ENCODE peak calls at places on chromosomes 2 and 18, in five cellular contexts. One of them, this sample, is unnamed.

GRCh38 chr2:58574873-58575272 is 333.7 kb upstream of the FANCL start:
- DNase-seq in HepG2: no peak
- DNase-seq in K562: no peak
- DNase-seq in GM12891: no peak
- DNase-seq in H1: no peak
- DNase-seq in this sample: no peak

GRCh38 chr2:80380767-80381166 is 76.2 kb upstream of the LRRTM1 start:
- DNase-seq in HepG2: no peak
- DNase-seq in K562: no peak
- DNase-seq in GM12891: no peak
- DNase-seq in H1: no peak
- DNase-seq in this sample: no peak

GRCh38 chr2:198374375-198375072 is 570.1 kb downstream of the PLCL1 start:
- DNase-seq in HepG2: peak
- DNase-seq in K562: peak
- DNase-seq in GM12891: no peak
- DNase-seq in H1: peak
- DNase-seq in this sample: no peak

GRCh38 chr2:17303496-17303895 is 214.7 kb downstream of the RAD51AP2 start:
- DNase-seq in HepG2: no peak
- DNase-seq in K562: no peak
- DNase-seq in GM12891: no peak
- DNase-seq in H1: no peak
- DNase-seq in this sample: no peak

GRCh38 chr2:20633794-20634259 is 17.1 kb downstream of the HS1BP3 start:
- DNase-seq in HepG2: no peak
- DNase-seq in K562: no peak
- DNase-seq in GM12891: no peak
- DNase-seq in H1: no peak
- DNase-seq in this sample: peak

GRCh38 chr2:97726311-97727064 is 13.1 kb downstream of the ZAP70 start:
- DNase-seq in HepG2: no peak
- DNase-seq in K562: no peak
- DNase-seq in GM12891: no peak
- DNase-seq in H1: no peak
- DNase-seq in this sample: no peak

GRCh38 chr2:33167655-33168245 is 221.0 kb downstream of the LTBP1 start:
- DNase-seq in HepG2: no peak
- DNase-seq in K562: no peak
- DNase-seq in GM12891: no peak
- DNase-seq in H1: no peak
- DNase-seq in this sample: no peak

GRCh38 chr2:25076749-25077148 is 34.9 kb downstream of the EFR3B start:
- DNase-seq in HepG2: no peak
- DNase-seq in K562: no peak
- DNase-seq in GM12891: peak
- DNase-seq in H1: no peak
- DNase-seq in this sample: no peak

GRCh38 chr2:191167766-191168165 is 17.0 kb upstream of the STAT4 start:
- DNase-seq in HepG2: no peak
- DNase-seq in K562: no peak
- DNase-seq in GM12891: no peak
- DNase-seq in H1: no peak
- DNase-seq in this sample: no peak

GRCh38 chr2:155033652-155034051 is 335.2 kb downstream of the KCNJ3 start:
- DNase-seq in HepG2: no peak
- DNase-seq in K562: no peak
- DNase-seq in GM12891: no peak
- DNase-seq in H1: no peak
- DNase-seq in this sample: no peak

GRCh38 chr2:10000541-10000940 is 42.8 kb upstream of the KLF11 start:
- DNase-seq in HepG2: no peak
- DNase-seq in K562: no peak
- DNase-seq in GM12891: no peak
- DNase-seq in H1: no peak
- DNase-seq in this sample: no peak

GRCh38 chr2:118689456-118689855 is 158.0 kb downstream of the EN1 start:
- DNase-seq in HepG2: no peak
- DNase-seq in K562: peak
- DNase-seq in GM12891: no peak
- DNase-seq in H1: no peak
- DNase-seq in this sample: no peak

GRCh38 chr18:48412339-48412929 is 3.3 kb upstream of the ZBTB7C start:
- DNase-seq in HepG2: peak
- DNase-seq in K562: peak
- DNase-seq in GM12891: no peak
- DNase-seq in H1: no peak
- DNase-seq in this sample: no peak

GRCh38 chr2:37387143-37387835 is 42.9 kb downstream of the QPCT start:
- DNase-seq in HepG2: no peak
- DNase-seq in K562: no peak
- DNase-seq in GM12891: no peak
- DNase-seq in H1: peak
- DNase-seq in this sample: no peak

GRCh38 chr2:12074884-12075217 is 328.4 kb downstream of the LPIN1 start:
- DNase-seq in HepG2: no peak
- DNase-seq in K562: no peak
- DNase-seq in GM12891: no peak
- DNase-seq in H1: no peak
- DNase-seq in this sample: no peak

GRCh38 chr2:18750662-18751554 is 161.5 kb upstream of the NT5C1B start:
- DNase-seq in HepG2: no peak
- DNase-seq in K562: no peak
- DNase-seq in GM12891: no peak
- DNase-seq in H1: no peak
- DNase-seq in this sample: no peak

GRCh38 chr18:48659188-48660009 is 120.6 kb downstream of the CTIF start:
- DNase-seq in HepG2: no peak
- DNase-seq in K562: no peak
- DNase-seq in GM12891: no peak
- DNase-seq in H1: no peak
- DNase-seq in this sample: no peak

GRCh38 chr2:105645031-105645940 is 99.4 kb upstream of the NCK2 start:
- DNase-seq in HepG2: no peak
- DNase-seq in K562: no peak
- DNase-seq in GM12891: no peak
- DNase-seq in H1: no peak
- DNase-seq in this sample: no peak

GRCh38 chr18:40325988-40326387 is 1629.0 kb upstream of the PIK3C3 start:
- DNase-seq in HepG2: no peak
- DNase-seq in K562: no peak
- DNase-seq in GM12891: no peak
- DNase-seq in H1: no peak
- DNase-seq in this sample: no peak

GRCh38 chr2:232444409-232445148 is 11.4 kb upstream of the ALPI start:
- DNase-seq in HepG2: peak
- DNase-seq in K562: peak
- DNase-seq in GM12891: peak
- DNase-seq in H1: peak
- DNase-seq in this sample: peak

GRCh38 chr2:115364078-115364477 is 921.6 kb downstream of the DPP10 start:
- DNase-seq in HepG2: no peak
- DNase-seq in K562: no peak
- DNase-seq in GM12891: no peak
- DNase-seq in H1: no peak
- DNase-seq in this sample: no peak

DNA sequence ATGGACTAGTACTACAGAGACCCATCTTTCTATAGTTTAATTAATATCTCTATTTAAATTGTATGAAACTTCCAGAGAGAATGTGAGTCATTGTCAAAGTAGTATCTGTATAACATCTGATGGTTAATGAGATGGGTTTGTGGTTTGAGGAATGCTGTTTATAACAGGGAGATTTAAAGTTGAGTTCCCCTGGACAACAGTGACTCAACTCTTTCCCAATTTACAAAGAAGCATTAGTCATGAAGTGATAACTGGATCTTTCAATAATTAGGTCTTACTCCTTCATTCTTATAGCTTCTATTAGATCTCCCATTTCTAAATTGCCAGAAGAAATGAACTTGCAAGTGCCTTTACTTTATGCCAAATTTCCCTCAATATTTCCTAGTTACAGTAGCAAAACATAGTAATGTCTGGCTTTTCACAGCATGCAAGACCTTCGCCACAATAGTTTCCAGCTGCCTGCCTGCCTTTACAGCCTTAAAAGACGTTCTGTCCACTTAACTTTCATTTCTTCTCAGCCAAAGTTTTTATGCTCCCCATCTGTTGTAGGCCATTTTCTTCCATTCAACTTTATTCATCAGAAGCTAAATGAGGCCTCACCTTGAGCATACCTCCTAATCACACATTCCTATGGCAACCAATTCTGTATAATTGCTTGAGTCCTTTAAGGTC is 47.7 kb upstream of the WDR75 start:
- DNase-seq in HepG2: no peak
- DNase-seq in K562: no peak
- DNase-seq in GM12891: no peak
- DNase-seq in H1: no peak
- DNase-seq in this sample: no peak
- TF ChIP-seq POLR2AphosphoS5 in HepG2: no peak
- TF ChIP-seq POLR2AphosphoS5 in K562: no peak
- TF ChIP-seq POLR2AphosphoS5 in GM12891: no peak
- TF ChIP-seq POLR2AphosphoS5 in H1: no peak
- TF ChIP-seq POLR2AphosphoS5 in this sample: no peak

DNA sequence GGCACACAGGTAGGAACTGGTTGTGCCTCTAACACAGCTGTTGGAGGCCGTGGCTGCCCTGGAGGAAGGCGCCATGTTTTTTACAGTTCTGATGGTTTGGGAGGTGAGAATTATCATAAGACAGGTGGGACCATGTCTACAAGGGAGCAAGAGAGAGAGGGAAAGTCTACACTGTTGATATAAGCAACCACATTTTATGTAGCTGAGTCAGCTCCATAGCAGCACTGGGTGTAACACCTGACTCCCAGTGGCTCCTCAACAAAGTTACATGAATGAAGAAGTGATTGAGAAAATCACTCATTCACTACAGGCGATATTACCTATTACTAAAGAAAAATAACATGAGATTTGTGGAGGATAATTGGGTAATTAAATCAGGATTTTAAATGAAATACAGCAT is 41.3 kb upstream of the ACAA2 start:
- DNase-seq in HepG2: no peak
- DNase-seq in K562: no peak
- DNase-seq in GM12891: no peak
- DNase-seq in H1: no peak
- DNase-seq in this sample: no peak
- TF ChIP-seq TAF1 in HepG2: no peak
- TF ChIP-seq TAF1 in K562: no peak
- TF ChIP-seq TAF1 in GM12891: no peak
- TF ChIP-seq TAF1 in H1: no peak
- TF ChIP-seq TAF1 in this sample: no peak

GRCh38 chr2:88832256-88832991 is 141.0 kb downstream of the RPIA start:
- DNase-seq in HepG2: no peak
- DNase-seq in K562: no peak
- DNase-seq in GM12891: no peak
- DNase-seq in H1: no peak
- DNase-seq in this sample: no peak
- TF ChIP-seq POLR2AphosphoS5 in HepG2: no peak
- TF ChIP-seq POLR2AphosphoS5 in K562: no peak
- TF ChIP-seq POLR2AphosphoS5 in GM12891: peak
- TF ChIP-seq POLR2AphosphoS5 in H1: no peak
- TF ChIP-seq POLR2AphosphoS5 in this sample: peak

GRCh38 chr18:5974696-5975095 is 79.4 kb upstream of the TMEM200C start:
- DNase-seq in HepG2: no peak
- DNase-seq in K562: no peak
- DNase-seq in GM12891: no peak
- DNase-seq in H1: no peak
- DNase-seq in this sample: no peak

GRCh38 chr18:5972298-5972697 is 77.0 kb upstream of the TMEM200C start:
- DNase-seq in HepG2: no peak
- DNase-seq in K562: no peak
- DNase-seq in GM12891: no peak
- DNase-seq in H1: no peak
- DNase-seq in this sample: no peak

GRCh38 chr18:5977022-5977421 is 81.7 kb upstream of the TMEM200C start:
- DNase-seq in HepG2: no peak
- DNase-seq in K562: no peak
- DNase-seq in GM12891: no peak
- DNase-seq in H1: no peak
- DNase-seq in this sample: no peak

GRCh38 chr18:5973079-5973478 is 77.8 kb upstream of the TMEM200C start:
- DNase-seq in HepG2: no peak
- DNase-seq in K562: no peak
- DNase-seq in GM12891: no peak
- DNase-seq in H1: no peak
- DNase-seq in this sample: no peak

DNA sequence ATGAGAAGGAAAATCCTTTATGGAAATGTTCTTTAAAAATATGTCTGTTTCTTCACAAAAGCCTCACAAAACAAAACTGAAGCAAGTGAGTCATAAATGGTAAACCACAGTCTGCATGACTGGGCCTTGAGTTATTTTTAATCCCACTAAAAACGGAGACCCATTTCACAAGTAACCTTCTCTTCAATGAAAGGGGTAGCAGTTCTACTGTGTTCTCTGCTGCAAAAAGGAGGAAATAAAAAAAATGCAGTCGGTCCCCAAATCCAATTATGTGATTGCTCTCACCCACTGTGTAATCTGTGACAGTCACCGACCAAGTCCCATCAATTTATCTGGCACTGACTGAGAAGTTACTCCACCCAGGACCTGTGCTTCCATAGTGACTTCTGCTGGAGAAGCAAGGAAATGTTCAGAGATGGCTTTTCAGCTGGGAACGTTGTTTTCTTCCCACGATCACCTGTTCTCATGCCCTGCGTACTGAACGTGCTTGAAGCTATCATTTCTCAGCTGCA is 79.8 kb upstream of the TMEM200C start:
- DNase-seq in HepG2: no peak
- DNase-seq in K562: no peak
- DNase-seq in GM12891: peak
- DNase-seq in H1: no peak
- DNase-seq in this sample: no peak
- TF ChIP-seq TAF1 in HepG2: no peak
- TF ChIP-seq TAF1 in K562: no peak
- TF ChIP-seq TAF1 in GM12891: no peak
- TF ChIP-seq TAF1 in H1: no peak
- TF ChIP-seq TAF1 in this sample: no peak

GRCh38 chr2:181371782-181372292 is 85.3 kb upstream of the ITGA4 start:
- DNase-seq in HepG2: no peak
- DNase-seq in K562: no peak
- DNase-seq in GM12891: no peak
- DNase-seq in H1: no peak
- DNase-seq in this sample: no peak
- TF ChIP-seq POLR2AphosphoS5 in HepG2: no peak
- TF ChIP-seq POLR2AphosphoS5 in K562: no peak
- TF ChIP-seq POLR2AphosphoS5 in GM12891: no peak
- TF ChIP-seq POLR2AphosphoS5 in H1: no peak
- TF ChIP-seq POLR2AphosphoS5 in this sample: no peak

DNA sequence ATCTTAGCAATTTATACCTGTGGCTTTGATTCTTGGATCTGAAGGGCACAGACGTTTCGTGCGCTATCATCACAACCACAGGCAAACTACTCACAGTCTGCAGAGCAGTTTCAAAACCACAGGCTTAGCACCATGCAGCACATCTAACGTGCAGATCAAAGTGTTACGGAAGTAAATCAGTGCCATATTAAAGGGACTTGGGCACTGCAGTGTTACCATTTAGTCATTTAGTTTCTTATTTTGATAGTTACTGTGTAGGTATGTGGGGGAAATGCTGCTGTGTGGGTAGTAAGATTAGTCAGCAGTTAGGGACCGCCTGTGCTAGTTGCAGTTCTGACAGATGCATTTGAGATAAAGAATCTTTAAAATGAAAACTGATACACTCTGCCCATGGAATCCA is 384.0 kb downstream of the NBAS start:
- DNase-seq in HepG2: no peak
- DNase-seq in K562: no peak
- DNase-seq in GM12891: peak
- DNase-seq in H1: no peak
- DNase-seq in this sample: peak
- TF ChIP-seq TAF1 in HepG2: no peak
- TF ChIP-seq TAF1 in K562: no peak
- TF ChIP-seq TAF1 in GM12891: no peak
- TF ChIP-seq TAF1 in H1: no peak
- TF ChIP-seq TAF1 in this sample: no peak

This sample was measured in GM12892.